ENCODE peak calls at places on chromosome 5, in seven cellular contexts. W, I, P, N, D, Q and O are unnamed samples.

GRCh38 chr5:8633706-8634105 is 764.8 kb downstream of the MTRR start:
- DNase-seq in D (no peak), I (no peak), N (no peak), P (no peak), W (no peak), Q (no peak), O (no peak)

GRCh38 chr5:6430418-6431028 is 18.1 kb upstream of the UBE2QL1 start:
- DNase-seq in N (peak), I (no peak), P (no peak), D (no peak), W (no peak), Q (no peak), O (no peak)

GRCh38 chr5:147037517-147038205 is 159.1 kb upstream of the PPP2R2B start:
- DNase-seq in D (no peak), I (peak), P (no peak), N (no peak), Q (no peak), W (no peak), O (no peak)

GRCh38 chr5:174504266-174504726 is 220.1 kb upstream of the MSX2 start:
- DNase-seq in W (no peak), D (no peak), P (no peak), N (no peak), I (no peak), Q (no peak), O (no peak)

GRCh38 chr5:128539038-128539429 is 989 bp upstream of the FBN2 start:
- DNase-seq in I (peak), W (no peak), Q (no peak), D (no peak), P (peak), N (peak), O (no peak)

GRCh38 chr5:10489810-10490426 is 48.2 kb downstream of the ROPN1L start:
- DNase-seq in N (no peak), P (no peak), Q (no peak), D (no peak), W (no peak), I (no peak), O (no peak)

GRCh38 chr5:141392429-141393198 is at the start of gene PCDHGA8:
- DNase-seq in I (no peak), N (no peak), D (no peak), P (no peak), Q (no peak), W (no peak), O (no peak)

GRCh38 chr5:113606298-113607134 is 93.0 kb downstream of the YTHDC2 start:
- DNase-seq in I (peak), W (no peak), N (peak), P (peak), Q (no peak), D (peak), O (no peak)

GRCh38 chr5:172505840-172506638 is 51.7 kb upstream of the SH3PXD2B start:
- DNase-seq in I (no peak), P (no peak), Q (no peak), W (no peak), D (no peak), N (peak), O (no peak)

GRCh38 chr5:159309689-159310433 is 20.4 kb downstream of the IL12B start:
- DNase-seq in D (no peak), W (no peak), Q (no peak), I (no peak), N (no peak), P (no peak), O (no peak)

GRCh38 chr5:146338774-146339714 is at the start of gene POU4F3:
- DNase-seq in D (no peak), I (no peak), Q (no peak), N (peak), P (peak), W (no peak), O (no peak)

GRCh38 chr5:69261034-69261433 is 26.3 kb downstream of the CDK7 start:
- DNase-seq in P (no peak), Q (no peak), I (peak), W (no peak), N (no peak), D (no peak), O (no peak)

GRCh38 chr5:102341918-102342317 is 45.8 kb upstream of the SLCO4C1 start:
- DNase-seq in D (no peak), P (peak), N (no peak), I (no peak), W (no peak), Q (no peak), O (no peak)

GRCh38 chr5:147530801-147531389 is 21.0 kb upstream of the DPYSL3 start:
- DNase-seq in W (no peak), P (no peak), I (peak), N (no peak), D (no peak), Q (no peak), O (no peak)

GRCh38 chr5:133934311-133934710 is 34.1 kb downstream of the C5orf15 start:
- DNase-seq in D (no peak), Q (no peak), I (no peak), W (no peak), N (no peak), P (no peak), O (no peak)

GRCh38 chr5:39024005-39024404 is 50.2 kb downstream of the RICTOR start:
- DNase-seq in Q (no peak), I (no peak), P (peak), N (no peak), D (no peak), W (no peak), O (no peak)

GRCh38 chr5:75550597-75550996 is 38.9 kb downstream of the POLK start:
- DNase-seq in I (no peak), N (no peak), Q (no peak), P (no peak), W (no peak), D (no peak), O (no peak)

GRCh38 chr5:14706615-14707021 is 42.1 kb downstream of the OTULIN start:
- DNase-seq in D (peak), I (no peak), N (no peak), Q (no peak), P (no peak), W (no peak), O (no peak)

GRCh38 chr5:8568858-8569257 is 699.9 kb downstream of the MTRR start:
- DNase-seq in P (no peak), I (no peak), D (no peak), W (no peak), Q (no peak), N (no peak), O (no peak)

GRCh38 chr5:107705390-107706014 is 34.8 kb upstream of the EFNA5 start:
- DNase-seq in Q (no peak), D (no peak), W (no peak), N (no peak), I (peak), P (no peak), O (no peak)

GRCh38 chr5:136743052-136743451 is 377.7 kb upstream of the TRPC7 start:
- DNase-seq in P (no peak), I (no peak), W (no peak), Q (no peak), N (no peak), D (no peak), O (no peak)

GRCh38 chr5:158824167-158824882 is 275.4 kb downstream of the EBF1 start:
- DNase-seq in N (no peak), I (no peak), D (no peak), W (no peak), P (peak), Q (no peak), O (no peak)

GRCh38 chr5:67795781-67796477 is 419.6 kb upstream of the PIK3R1 start:
- DNase-seq in I (no peak), N (no peak), W (no peak), P (no peak), D (no peak), Q (no peak), O (no peak)